ENCODE peak calls at places on chromosomes 7 and 10, in nine cellular contexts. F, A, L, J, N, T, Z, C and G are unnamed samples.

GRCh38 chr10:14405076-14406065 is 74.6 kb upstream of the FRMD4A start:
- DNase-seq in J (no peak), C (peak), N (no peak), T (peak), F (no peak), L (peak), Z (no peak), A (no peak), G (no peak)

GRCh38 chr10:91907033-91907594 is 2.2 kb downstream of the FGFBP3 start:
- DNase-seq in J (no peak), T (no peak), A (no peak), L (no peak), F (no peak), C (peak), N (no peak), Z (no peak), G (no peak)

GRCh38 chr7:140541513-140542192 is 62.3 kb upstream of the MKRN1 start:
- DNase-seq in C (peak), T (peak), J (no peak), Z (no peak), F (no peak), A (no peak), L (no peak), N (no peak), G (peak)

GRCh38 chr10:62817120-62817762 is 1.1 kb upstream of the EGR2 start:
- DNase-seq in N (no peak), J (no peak), A (peak), Z (peak), F (peak), T (peak), C (no peak), L (no peak), G (no peak)

GRCh38 chr7:158272091-158272490 is 315.5 kb downstream of the PTPRN2 start:
- DNase-seq in N (no peak), A (no peak), C (no peak), J (no peak), Z (no peak), T (no peak), F (no peak), L (no peak), G (no peak)

GRCh38 chr7:102318482-102318971 is 31.9 kb downstream of the SH2B2 start:
- DNase-seq in F (no peak), N (no peak), Z (no peak), J (no peak), L (no peak), C (peak), T (no peak), A (no peak), G (no peak)

GRCh38 chr10:46514431-46514861 is 42.0 kb downstream of the GPRIN2 start:
- DNase-seq in L (no peak), F (no peak), A (no peak), C (no peak), T (no peak), J (no peak), Z (no peak), N (no peak), G (peak)

GRCh38 chr7:73674468-73675124 is 7.0 kb downstream of the VPS37D start:
- DNase-seq in A (no peak), N (no peak), T (no peak), L (no peak), Z (no peak), J (no peak), C (no peak), F (no peak), G (no peak)

GRCh38 chr7:100571829-100572116 is 1.9 kb downstream of the SAP25 start:
- DNase-seq in T (no peak), A (no peak), C (no peak), Z (no peak), J (no peak), N (no peak), L (no peak), F (no peak), G (no peak)